ENCODE peak calls at places on chromosomes 7 and 10, in ten cellular contexts. R is OCI-LY7; J is esophagus squamous epithelium; Q is upper lobe of right lung; K is body of pancreas; I is astrocyte; F is CD8-positive, alpha-beta memory T cell; Z is uterus; M is CD8-positive, alpha-beta T cell; B is psoas muscle. P is an unnamed sample. For H3K4me1, the result is how much of the 10 kb centered on the place peaks cover.

GRCh38 chr10:19945275-19945674 is 129.0 kb downstream of the PLXDC2 start:
- DNase-seq in Z (peak), R (no peak), I (peak), K (no peak), J (no peak), F (no peak), B (peak), M (no peak), Q (no peak), P (peak)

GRCh38 chr7:138892808-138893207 is 88.4 kb downstream of the KIAA1549 start:
- DNase-seq in M (no peak), B (no peak), K (no peak), Q (no peak), R (no peak), F (no peak), J (no peak), Z (no peak), I (no peak), P (no peak)

GRCh38 chr7:77453531-77453930 is 37.4 kb upstream of the GSAP start:
- DNase-seq in Z (no peak), B (no peak), M (no peak), J (no peak), I (no peak), K (no peak), F (no peak), R (no peak), Q (no peak), P (peak)

GRCh38 chr10:125878957-125879835 is 1.9 kb downstream of the DHX32 start:
- DNase-seq in Z (no peak), J (no peak), F (no peak), I (peak), K (peak), B (no peak), R (no peak), M (no peak), Q (no peak), P (no peak)

GRCh38 chr10:99966306-99966705 is 43.4 kb downstream of the DNMBP start:
- DNase-seq in I (peak), J (no peak), B (no peak), K (no peak), F (no peak), Z (no peak), M (no peak), Q (no peak), R (no peak), P (no peak)

GRCh38 chr7:14521183-14521582 is 381.4 kb downstream of the DGKB start:
- DNase-seq in J (no peak), Z (no peak), B (no peak), I (no peak), K (no peak), M (no peak), Q (no peak), F (no peak), R (no peak), P (no peak)

GRCh38 chr10:107771066-107771465 is 606.6 kb upstream of the SORCS1 start:
- DNase-seq in F (no peak), M (no peak), I (no peak), R (no peak), K (no peak), B (no peak), J (no peak), Z (no peak), Q (no peak), P (no peak)

GRCh38 chr10:35843524-35844171 is 201.6 kb upstream of the FZD8 start:
- DNase-seq in I (no peak), B (peak), M (no peak), J (no peak), R (no peak), F (no peak), Q (no peak), K (no peak), Z (no peak), P (no peak)

GRCh38 chr7:66050337-66050957 is 25.2 kb upstream of the ASL start:
- DNase-seq in M (no peak), K (no peak), B (no peak), Z (no peak), I (no peak), R (no peak), J (no peak), F (no peak), Q (no peak), P (no peak)

GRCh38 chr7:102415685-102416225 is 17.6 kb upstream of the ORAI2 start:
- DNase-seq in M (peak), Q (no peak), F (peak), K (no peak), J (no peak), Z (no peak), I (no peak), R (peak), B (no peak), P (no peak)

GRCh38 chr10:110498982-110499795 is 1.5 kb downstream of the DUSP5 start:
- DNase-seq in M (no peak), B (no peak), R (peak), Z (no peak), K (peak), F (peak), Q (no peak), I (peak), J (no peak), P (no peak)

GRCh38 chr7:767941-768729 is 41.1 kb upstream of the PRKAR1B start:
- DNase-seq in B (no peak), M (peak), I (peak), K (no peak), F (no peak), Q (no peak), Z (peak), J (no peak), R (no peak), P (no peak)

GRCh38 chr7:38656976-38657375 is 25.8 kb upstream of the AMPH start:
- DNase-seq in B (no peak), I (no peak), F (no peak), J (no peak), R (no peak), Q (no peak), M (no peak), Z (no peak), K (no peak), P (no peak)

GRCh38 chr10:48447356-48448215 is 141.1 kb downstream of the MAPK8 start:
- DNase-seq in F (no peak), J (no peak), K (no peak), Z (no peak), Q (peak), I (no peak), B (no peak), M (no peak), R (no peak), P (no peak)

GRCh38 chr10:69662173-69662685 is 32.2 kb downstream of the FAM241B start:
- DNase-seq in J (no peak), B (peak), I (no peak), Z (no peak), M (no peak), R (no peak), Q (no peak), K (no peak), F (no peak), P (no peak)

GRCh38 chr10:124110882-124111281 is 17.5 kb upstream of the CHST15 start:
- DNase-seq in J (no peak), M (no peak), K (no peak), I (no peak), Q (no peak), Z (no peak), F (no peak), R (no peak), B (no peak), P (no peak)

GRCh38 chr10:33306756-33307519 is 27.5 kb downstream of the NRP1 start:
- DNase-seq in J (no peak), B (no peak), I (peak), F (no peak), M (no peak), Z (no peak), K (no peak), Q (no peak), R (no peak), P (no peak)

GRCh38 chr10:12469345-12469744 is 120.0 kb downstream of the CAMK1D start:
- DNase-seq in F (no peak), J (no peak), Z (no peak), R (no peak), M (no peak), K (no peak), Q (no peak), I (no peak), B (no peak), P (no peak)

GRCh38 chr7:108222236-108222892 is 92.2 kb upstream of the LAMB4 start:
- DNase-seq in Z (no peak), I (no peak), B (no peak), J (no peak), M (no peak), F (no peak), R (no peak), Q (no peak), K (no peak), P (no peak)

GRCh38 chr10:36736311-36736710 is 389.1 kb upstream of the ANKRD30A start:
- DNase-seq in Q (no peak), M (no peak), R (no peak), J (no peak), F (no peak), K (no peak), Z (no peak), I (no peak), B (no peak), P (no peak)

GRCh38 chr7:36594445-36594844 is 129.8 kb downstream of the AOAH start:
- DNase-seq in F (no peak), B (no peak), R (no peak), J (no peak), M (no peak), Z (no peak), Q (no peak), I (no peak), K (no peak), P (no peak)

GRCh38 chr7:103447073-103447960 is 1.3 kb upstream of the SLC26A5 start:
- DNase-seq in Q (no peak), B (no peak), F (no peak), Z (no peak), M (no peak), I (peak), K (peak), R (peak), J (no peak), P (peak)

GRCh38 chr7:92968502-92968901 is 132.1 kb upstream of the CDK6 start:
- DNase-seq in F (no peak), B (no peak), M (no peak), K (no peak), J (no peak), Z (no peak), I (no peak), Q (no peak), R (no peak), P (no peak)

GRCh38 chr10:101228682-101229274 is 485 bp downstream of the LBX1 start:
- DNase-seq in K (no peak), M (no peak), I (no peak), Z (no peak), J (no peak), B (peak), F (no peak), R (no peak), Q (no peak), P (no peak)

GRCh38 chr7:2911466-2911865 is 67.4 kb upstream of the GNA12 start:
- DNase-seq in M (no peak), B (no peak), F (no peak), K (no peak), R (no peak), Q (no peak), I (no peak), Z (no peak), J (no peak), P (no peak)

GRCh38 chr7:67380858-67381257 is 384.2 kb downstream of the TYW1 start:
- DNase-seq in B (no peak), Z (no peak), I (no peak), F (no peak), Q (no peak), K (no peak), M (no peak), R (no peak), J (no peak), P (no peak)

GRCh38 chr7:50681451-50682045 is 101.1 kb downstream of the GRB10 start:
- DNase-seq in J (no peak), M (no peak), F (no peak), I (no peak), Q (no peak), Z (no peak), B (no peak), R (no peak), K (no peak), P (peak)

GRCh38 chr10:48945441-48946143 is 6.0 kb upstream of the LRRC18 start:
- DNase-seq in I (no peak), M (no peak), J (no peak), F (no peak), Z (no peak), R (no peak), Q (no peak), K (no peak), B (no peak), P (no peak)

GRCh38 chr10:97907211-97907610 is 57.6 kb downstream of the GOLGA7B start:
- DNase-seq in I (no peak), K (no peak), F (no peak), Z (no peak), M (no peak), Q (no peak), B (no peak), R (no peak), J (no peak), P (no peak)

GRCh38 chr10:98459385-98459784 is 12.7 kb upstream of the HPS1 start:
- DNase-seq in R (no peak), I (no peak), Z (no peak), J (no peak), K (no peak), Q (no peak), B (no peak), F (no peak), M (no peak), P (no peak)

GRCh38 chr10:132665946-132666732 is 119.8 kb downstream of the NKX6-2 start:
- DNase-seq in F (no peak), Z (no peak), B (no peak), J (no peak), K (no peak), M (no peak), I (peak), Q (no peak), R (no peak), P (no peak)

GRCh38 chr7:55086413-55087201 is 67.8 kb downstream of the EGFR start:
- DNase-seq in M (no peak), B (no peak), K (peak), J (no peak), Q (peak), F (no peak), Z (no peak), I (peak), R (peak), P (no peak)

GRCh38 chr7:108360058-108360800 is 96.0 kb downstream of the NRCAM start:
- DNase-seq in Z (no peak), J (no peak), Q (no peak), M (no peak), I (no peak), B (no peak), R (no peak), K (no peak), F (no peak), P (no peak)

GRCh38 chr7:111855842-111856227 is 293.5 kb upstream of the IMMP2L start:
- DNase-seq in F (no peak), Q (no peak), J (no peak), Z (no peak), I (peak), R (no peak), K (peak), M (no peak), B (no peak), P (peak)

GRCh38 chr10:46524471-46525176 is 31.8 kb downstream of the GPRIN2 start:
- DNase-seq in R (no peak), K (no peak), B (peak), Z (peak), F (no peak), J (no peak), Q (peak), I (peak), M (no peak), P (no peak)

GRCh38 chr7:46486264-46487206 is 565.5 kb upstream of the IGFBP3 start:
- DNase-seq in K (peak), B (peak), I (peak), M (no peak), Z (peak), Q (no peak), J (no peak), F (no peak), R (no peak), P (no peak)

GRCh38 chr10:18500576-18500975 is 150.8 kb downstream of the NSUN6 start:
- DNase-seq in R (no peak), B (no peak), Z (no peak), F (no peak), J (no peak), I (no peak), K (no peak), Q (no peak), M (no peak), P (no peak)

GRCh38 chr10:81157649-81158048 is 619.9 kb downstream of the SH2D4B start:
- DNase-seq in B (no peak), I (no peak), J (no peak), Q (no peak), R (no peak), K (no peak), F (no peak), M (no peak), Z (no peak), P (no peak)

GRCh38 chr7:116216956-116217570 is 6.7 kb downstream of the TES start:
- DNase-seq in Z (no peak), Q (no peak), B (no peak), K (no peak), I (no peak), R (no peak), M (no peak), J (no peak), F (no peak), P (no peak)
- H3K4me1 ChIP-seq in Z (under half), Q (under half), B (under half), K (under half), I (under half), R (under half), M (half or more), J (under half), F (half or more), P (under half)

DNA sequence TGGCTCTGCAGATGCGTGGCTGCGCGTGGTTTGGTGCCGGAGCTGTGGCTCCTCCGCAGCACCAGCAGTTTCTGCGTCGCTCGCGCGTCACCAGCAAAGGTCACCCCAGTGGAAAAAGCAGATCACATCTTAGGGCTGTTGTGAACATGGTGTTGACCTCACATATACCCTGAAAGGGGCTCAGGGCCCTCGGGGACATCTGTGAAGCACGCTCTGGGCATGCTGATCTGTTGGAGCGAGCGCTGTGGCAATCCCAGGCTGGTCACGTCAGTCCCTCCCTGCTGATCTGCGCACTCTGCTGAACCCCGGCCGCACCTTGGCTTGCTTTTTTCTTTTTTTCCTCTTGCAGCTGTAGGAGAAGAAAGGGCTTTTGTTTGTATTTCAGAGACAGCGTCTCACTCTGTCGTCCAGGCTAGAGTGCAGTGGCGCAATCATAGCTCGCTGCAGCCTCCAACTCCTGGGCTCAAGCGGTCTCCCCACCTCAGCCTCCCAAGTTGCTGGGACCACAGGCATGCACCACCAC is 33.3 kb upstream of the AP5Z1 start:
- DNase-seq in M (no peak), I (no peak), Z (no peak), B (no peak), J (no peak), K (no peak), R (no peak), Q (no peak), F (no peak), P (no peak)
- H3K4me1 ChIP-seq in M (half or more), I (under half), Z (under half), B (under half), J (under half), K (under half), R (under half), Q (half or more), F (under half), P (under half)

GRCh38 chr7:106063692-106064091 is 48.4 kb downstream of the SYPL1 start:
- DNase-seq in Q (no peak), B (no peak), Z (no peak), K (no peak), I (no peak), R (no peak), M (no peak), F (no peak), J (no peak), P (no peak)
- H3K4me1 ChIP-seq in Q (under half), B (under half), Z (under half), K (under half), I (under half), R (half or more), M (under half), F (under half), J (half or more), P (under half)

DNA sequence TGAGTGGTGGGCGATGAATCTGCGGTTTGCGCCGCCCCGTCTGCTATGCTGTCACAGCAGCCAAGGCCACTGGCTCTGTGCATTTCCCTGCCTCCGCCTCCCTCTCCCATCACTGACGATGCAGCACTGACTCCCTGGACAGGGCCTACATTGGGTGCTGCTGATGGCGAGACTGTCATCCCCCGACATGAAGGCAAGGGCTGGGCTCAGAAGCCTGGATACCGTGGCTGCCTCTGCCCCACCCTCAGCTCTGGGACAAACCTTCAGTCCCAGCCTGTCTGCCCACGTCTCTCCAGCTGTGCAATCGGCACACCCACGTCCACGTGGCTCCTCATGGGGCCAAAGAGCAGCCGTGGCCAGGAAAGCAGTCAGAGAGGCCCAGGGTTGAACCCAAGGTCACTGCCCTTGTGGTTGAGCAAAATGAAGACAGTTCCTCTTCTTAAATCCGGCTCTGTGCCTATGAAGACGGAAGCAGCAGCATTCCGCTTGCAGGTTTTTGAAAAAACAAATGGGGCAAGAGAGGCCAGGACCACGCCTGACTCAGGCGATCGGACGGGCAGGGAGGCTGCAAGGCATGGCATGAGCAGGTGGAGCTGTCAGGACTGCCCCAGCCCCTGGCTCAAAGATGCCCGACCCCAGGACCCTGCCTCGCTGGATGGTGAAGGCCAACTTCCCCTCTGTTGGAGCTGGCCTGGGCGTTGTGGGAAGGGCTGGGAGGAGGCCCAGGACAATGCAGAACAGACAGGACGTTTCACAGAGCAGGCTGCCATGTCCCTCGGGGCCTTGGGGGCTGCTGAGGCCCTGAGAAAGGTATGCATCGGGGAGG is 517.5 kb downstream of the DNAJB6 start:
- DNase-seq in R (no peak), M (no peak), J (no peak), B (peak), K (peak), I (no peak), Z (no peak), Q (peak), F (no peak), P (no peak)
- H3K4me1 ChIP-seq in R (under half), M (under half), J (under half), B (under half), K (under half), I (under half), Z (under half), Q (under half), F (under half), P (under half)

DNA sequence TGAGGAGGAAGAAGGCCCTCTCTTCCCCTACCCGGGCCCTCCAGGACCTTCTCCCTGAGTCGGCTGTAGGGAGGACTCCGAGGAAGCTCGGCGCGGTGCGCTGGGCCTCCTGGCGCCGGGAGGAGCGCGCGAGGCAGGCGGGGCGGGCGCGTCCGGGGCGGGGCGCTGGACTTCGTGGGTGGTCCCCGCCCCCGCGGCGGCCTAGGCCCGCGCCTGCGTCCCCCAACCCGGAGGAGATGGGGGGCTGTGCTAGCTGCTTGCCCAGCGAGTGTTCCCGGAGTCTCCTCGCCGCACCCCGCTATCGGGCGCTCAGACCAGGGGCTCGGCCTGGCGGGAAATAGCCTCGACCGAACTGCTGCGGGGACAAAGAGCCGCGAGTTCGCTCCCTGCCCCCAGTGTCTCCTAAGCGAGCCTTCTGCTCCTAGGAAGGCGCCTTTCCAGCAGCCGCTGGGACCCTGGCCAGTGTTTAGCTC is 19.2 kb upstream of the SMO start:
- DNase-seq in B (peak), M (peak), Z (peak), Q (peak), R (no peak), F (peak), K (no peak), I (peak), J (no peak), P (peak)
- H3K4me1 ChIP-seq in B (under half), M (under half), Z (under half), Q (under half), R (under half), F (under half), K (under half), I (under half), J (under half), P (under half)

DNA sequence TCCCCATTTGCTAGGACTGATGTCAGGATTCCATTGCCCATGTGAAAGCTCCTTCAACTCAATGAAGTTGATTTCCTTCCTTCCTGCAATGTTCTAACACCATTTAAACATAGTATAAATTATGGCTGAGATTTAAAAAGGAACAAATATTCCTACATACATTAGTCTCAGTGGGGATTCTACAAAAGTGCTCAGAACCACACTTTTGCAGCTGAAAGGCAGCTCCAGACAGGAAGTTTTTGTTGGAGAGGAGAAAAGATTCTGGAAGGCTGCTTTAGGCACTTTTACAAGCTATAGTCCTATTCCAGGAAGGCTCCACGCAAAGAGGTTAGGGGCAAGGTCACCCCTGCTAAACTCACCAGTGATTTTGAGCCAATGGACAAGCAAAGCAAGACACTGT is 179.2 kb upstream of the CDCA7L start:
- DNase-seq in J (no peak), I (no peak), R (no peak), F (no peak), K (no peak), B (no peak), Q (no peak), M (no peak), Z (no peak), P (no peak)
- H3K4me1 ChIP-seq in J (under half), I (under half), R (under half), F (under half), K (under half), B (under half), Q (under half), M (under half), Z (under half), P (under half)